ENCODE peak calls at places on chromosomes 6 and 20, in seven cellular contexts. W is heart left ventricle, F is A549, I is neural progenitor cell, A is ascending aorta, C is left lung, J is IMR-90. O is an unnamed sample.
A peak's percentile ranks its signal among the peaks of the same experiment; 100 is the strongest.

GRCh38 chr6:137399949-137400443 is 94.2 kb downstream of the OLIG3 start:
- DNase-seq in W (no peak), A (no peak), C (no peak), I (no peak), F (no peak), J (no peak), O (no peak)

GRCh38 chr6:16438677-16439615 is 200.6 kb downstream of the GMPR start:
- DNase-seq in W (no peak), J (peak; percentile 70), C (no peak), A (no peak), F (peak; percentile 57), I (no peak), O (no peak)

GRCh38 chr6:30154709-30155521 is 6.1 kb downstream of the TRIM10 start:
- DNase-seq in F (peak; percentile 60), I (no peak), J (peak; percentile 50), A (no peak), W (no peak), C (no peak), O (no peak)

GRCh38 chr20:58542411-58543095 is 27.4 kb upstream of the APCDD1L start:
- DNase-seq in J (peak; percentile 36), F (no peak), C (no peak), A (no peak), I (no peak), W (no peak), O (no peak)

GRCh38 chr20:32806356-32806755 is 13.4 kb upstream of the MAPRE1 start:
- DNase-seq in A (no peak), I (no peak), W (no peak), F (no peak), J (no peak), C (no peak), O (no peak)

GRCh38 chr6:33445020-33445676 is 9.2 kb upstream of the ZBTB9 start:
- DNase-seq in W (no peak), A (no peak), C (no peak), I (no peak), J (no peak), F (no peak), O (no peak)

GRCh38 chr6:134235937-134236751 is 81.8 kb downstream of the SGK1 start:
- DNase-seq in I (no peak), F (no peak), A (no peak), W (no peak), J (peak; percentile 90), C (no peak), O (no peak)

GRCh38 chr20:63433351-63433750 is 39.1 kb downstream of the KCNQ2 start:
- DNase-seq in J (no peak), C (no peak), I (no peak), F (no peak), A (no peak), W (no peak), O (no peak)

GRCh38 chr6:35573495-35574110 is 60.9 kb upstream of the TULP1 start:
- DNase-seq in J (peak; percentile 4), I (no peak), F (no peak), A (no peak), C (no peak), W (no peak), O (no peak)

GRCh38 chr6:35678021-35678654 is 10.6 kb downstream of the FKBP5 start:
- DNase-seq in A (no peak), J (peak; percentile 52), F (no peak), W (no peak), I (no peak), C (no peak), O (no peak)

GRCh38 chr20:16069416-16070010 is 503.7 kb downstream of the KIF16B start:
- DNase-seq in A (no peak), I (no peak), J (no peak), W (no peak), F (no peak), C (no peak), O (no peak)

GRCh38 chr20:771741-772464 is 3.6 kb upstream of the SLC52A3 start:
- DNase-seq in A (no peak), J (no peak), W (no peak), I (no peak), C (no peak), F (no peak), O (no peak)
- TF ChIP-seq CTCF in A (no peak), J (no peak), W (no peak), I (no peak), C (no peak), F (no peak), O (no peak)

GRCh38 chr6:91149914-91150674 is 563.2 kb upstream of the MAP3K7 start:
- DNase-seq in F (no peak), W (no peak), A (no peak), J (no peak), C (no peak), I (no peak), O (no peak)

GRCh38 chr6:91141352-91141751 is 554.5 kb upstream of the MAP3K7 start:
- DNase-seq in A (no peak), F (no peak), W (no peak), I (no peak), J (no peak), C (no peak), O (no peak)

GRCh38 chr6:91142154-91142553 is 555.3 kb upstream of the MAP3K7 start:
- DNase-seq in J (no peak), A (no peak), W (no peak), I (no peak), F (no peak), C (no peak), O (no peak)

GRCh38 chr6:91149246-91149645 is 562.4 kb upstream of the MAP3K7 start:
- DNase-seq in C (no peak), W (no peak), I (no peak), A (no peak), F (no peak), J (no peak), O (no peak)

GRCh38 chr6:91144161-91144560 is 557.3 kb upstream of the MAP3K7 start:
- DNase-seq in I (no peak), W (no peak), C (no peak), F (no peak), J (no peak), A (no peak), O (no peak)
- H3K9me3 ChIP-seq in I (no peaks in the 10 kb centered on the region), W (no peaks in the 10 kb centered on the region), C (no peaks in the 10 kb centered on the region), F (no peaks in the 10 kb centered on the region), J (no peaks in the 10 kb centered on the region), A (no peaks in the 10 kb centered on the region), O (no peaks in the 10 kb centered on the region)

DNA sequence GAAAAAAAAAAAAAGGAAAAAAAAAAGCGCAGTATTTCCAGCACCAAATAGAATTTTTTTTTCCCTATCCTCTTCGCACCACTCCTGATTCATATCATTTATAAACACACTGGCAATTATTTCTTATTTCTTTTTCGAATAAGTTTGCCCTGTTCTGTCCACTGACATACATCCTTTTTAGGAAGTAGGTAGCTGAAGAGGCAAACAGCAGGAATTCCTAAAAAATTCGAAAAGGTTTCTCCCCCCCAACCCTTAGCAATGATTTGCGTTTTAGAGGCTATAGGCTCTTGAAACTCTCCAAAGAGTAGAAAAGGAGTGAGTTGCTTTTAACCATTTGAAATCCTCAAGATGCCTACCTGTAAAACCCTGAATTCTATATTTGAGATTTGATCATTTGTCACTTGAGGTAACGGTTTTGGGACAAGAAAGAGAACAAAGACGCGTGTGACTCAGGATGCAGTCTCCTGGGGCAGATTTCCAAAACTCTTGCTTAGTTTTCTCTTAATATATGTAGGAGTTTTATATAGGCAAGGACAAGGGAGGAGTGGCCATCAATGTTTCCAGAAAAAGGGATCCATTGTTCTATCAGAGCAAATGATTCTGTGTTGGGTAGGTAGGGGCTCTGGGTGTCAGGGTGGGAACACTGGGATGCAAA is 531 bp upstream of the CCN2 start:
- DNase-seq in F (no peak), J (no peak), A (no peak), W (no peak), I (peak; percentile 26), C (no peak), O (no peak)
- H3K27ac ChIP-seq in F (peak overlapping the region; percentile 67), J (peak overlapping the region; percentile 61), A (peak overlapping the region; percentile 94), W (peak overlapping the region; percentile 89), I (peak overlapping the region; percentile 94), C (peak overlapping the region; percentile 93), O (no peak overlapping the region)

DNA sequence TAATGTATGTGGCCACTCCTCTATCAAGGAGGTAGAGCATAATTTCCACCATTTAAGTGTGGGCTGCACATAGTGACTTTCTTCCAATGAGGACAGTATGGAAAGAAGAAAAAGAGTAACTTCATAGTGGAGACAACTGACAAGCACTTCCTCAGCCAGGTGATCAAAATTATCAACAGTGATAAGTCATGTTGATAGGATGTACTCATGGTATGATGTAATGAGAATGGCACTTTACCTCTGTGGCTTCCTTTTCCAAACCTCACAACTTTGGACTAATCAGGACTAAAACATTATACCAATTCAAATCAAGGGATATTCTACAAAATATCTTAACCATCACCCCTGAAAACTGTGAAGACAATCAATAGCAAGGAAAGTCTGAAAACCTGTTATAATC is 302.3 kb upstream of the CITED2 start:
- DNase-seq in W (no peak), I (no peak), J (no peak), C (no peak), F (no peak), A (no peak), O (no peak)
- TF ChIP-seq CTCF in W (no peak), I (no peak), J (no peak), C (no peak), F (no peak), A (no peak), O (no peak)

DNA sequence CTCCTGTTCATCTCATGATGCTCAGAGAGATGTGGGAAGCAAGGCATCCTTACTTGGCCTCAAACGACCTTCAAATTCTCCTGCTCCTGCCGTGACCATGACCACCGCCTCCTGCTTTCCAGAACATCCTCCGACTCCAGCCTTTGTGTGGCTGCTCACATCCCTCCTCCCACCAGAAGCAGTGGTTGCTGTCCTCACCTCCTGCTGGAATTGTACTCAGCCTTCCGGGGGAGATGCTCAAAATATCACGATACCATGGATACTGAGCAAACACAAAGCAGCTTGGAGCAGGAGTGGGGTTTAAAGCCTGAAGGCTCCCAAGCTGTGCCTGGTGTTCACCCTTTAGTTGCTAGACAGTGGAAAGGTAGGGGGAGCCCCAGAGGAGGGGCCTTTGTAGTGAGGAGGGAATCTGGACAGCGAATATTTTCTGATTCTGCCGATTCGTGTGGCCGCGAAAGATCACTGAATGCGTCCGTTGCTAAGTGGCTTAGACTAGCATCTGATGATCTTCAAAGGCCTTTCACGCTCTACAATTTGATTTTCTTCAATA is 9.3 kb upstream of the DUSP22 start:
- DNase-seq in J (no peak), I (no peak), W (no peak), C (no peak), A (no peak), F (no peak), O (no peak)
- H3K9me3 ChIP-seq in J (peaks cover 4% of the 10 kb centered on the region), I (no peaks in the 10 kb centered on the region), W (no peaks in the 10 kb centered on the region), C (no peaks in the 10 kb centered on the region), A (no peaks in the 10 kb centered on the region), F (no peaks in the 10 kb centered on the region), O (no peaks in the 10 kb centered on the region)

DNA sequence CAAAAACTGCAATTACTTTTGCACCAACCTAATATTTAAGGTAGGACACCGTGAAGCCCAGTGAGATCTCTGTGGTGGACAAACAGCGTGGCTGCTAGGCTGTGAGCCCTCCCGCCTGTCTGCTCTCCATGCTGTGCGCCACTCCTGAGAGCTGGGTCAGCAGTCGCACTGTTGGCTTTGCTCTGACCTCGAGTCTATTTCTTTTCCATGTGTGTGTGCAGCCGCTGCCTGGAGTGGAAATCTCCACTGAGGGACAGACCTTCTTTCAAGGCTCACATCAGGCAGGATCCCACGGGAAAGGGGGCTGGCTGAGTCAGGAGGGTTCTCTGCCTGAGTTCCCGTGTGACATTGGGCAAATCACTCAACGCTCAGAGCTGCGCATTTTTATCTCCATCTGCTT is 27.1 kb downstream of the RIPOR3 start:
- DNase-seq in F (no peak), W (peak; percentile 58), J (no peak), C (no peak), A (no peak), I (no peak), O (no peak)
- H3K27ac ChIP-seq in F (peak overlapping the region; percentile 56), W (peak overlapping the region; percentile 39), J (no peak overlapping the region), C (no peak overlapping the region), A (no peak overlapping the region), I (no peak overlapping the region), O (no peak overlapping the region)

O was measured in CD4-positive, alpha-beta T cell.